ENCODE peak calls at places on chromosomes 13 and 19, in five cellular contexts. Z is gastrocnemius medialis, P is psoas muscle, Y is tibial nerve, L is HFF-Myc. M is an unnamed sample.

GRCh38 chr13:21676611-21677021 is 5.7 kb downstream of the FGF9 start:
- DNase-seq in Z (no peak), Y (no peak), L (no peak), P (peak), M (no peak)

GRCh38 chr13:42549555-42549941 is 24.4 kb upstream of the TNFSF11 start:
- DNase-seq in P (no peak), L (no peak), Z (no peak), Y (no peak), M (no peak)

GRCh38 chr13:35136585-35136984 is 194.5 kb downstream of the NBEA start:
- DNase-seq in L (no peak), P (no peak), Y (no peak), Z (no peak), M (no peak)

GRCh38 chr19:23762884-23763711 is 4.4 kb upstream of the ZNF681 start:
- DNase-seq in Z (peak), P (peak), Y (no peak), L (no peak), M (peak)

GRCh38 chr13:102017248-102017647 is 384.6 kb downstream of the FGF14 start:
- DNase-seq in Z (no peak), Y (no peak), P (no peak), L (no peak), M (no peak)

GRCh38 chr19:43769256-43769655 is 11.5 kb downstream of the KCNN4 start:
- DNase-seq in Z (no peak), L (no peak), P (no peak), Y (no peak), M (no peak)

GRCh38 chr19:33938821-33939220 is 142.2 kb downstream of the KCTD15 start:
- DNase-seq in P (no peak), Z (no peak), L (no peak), Y (no peak), M (no peak)

GRCh38 chr13:69857188-69857821 is 250.3 kb upstream of the ATXN8OS start:
- DNase-seq in L (no peak), P (no peak), Z (no peak), Y (no peak), M (no peak)

GRCh38 chr19:16342002-16342715 is 17.5 kb downstream of the KLF2 start:
- DNase-seq in L (no peak), Y (no peak), P (peak), Z (peak), M (no peak)

GRCh38 chr19:40549007-40549708 is 27.5 kb upstream of the SHKBP1 start:
- DNase-seq in L (no peak), Z (no peak), P (peak), Y (peak), M (peak)

GRCh38 chr19:55809381-55810058 is 22.3 kb downstream of the NLRP11 start:
- DNase-seq in Y (peak), L (peak), Z (no peak), P (peak), M (peak)

GRCh38 chr13:92967923-92968322 is 258.7 kb upstream of the GPC6 start:
- DNase-seq in Y (no peak), P (no peak), Z (no peak), L (no peak), M (no peak)

GRCh38 chr19:19259741-19260140 is 13.4 kb downstream of the TM6SF2 start:
- DNase-seq in Z (no peak), P (no peak), L (peak), Y (no peak), M (no peak)

GRCh38 chr13:50326746-50327145 is 311.5 kb downstream of the KCNRG start:
- DNase-seq in P (no peak), L (no peak), Z (no peak), Y (no peak), M (no peak)

GRCh38 chr19:19900124-19900523 is 622 bp upstream of the ZNF93 start:
- DNase-seq in L (no peak), Z (no peak), P (no peak), Y (no peak), M (no peak)

GRCh38 chr19:9936151-9937000 is at the start of gene OLFM2:
- DNase-seq in Z (no peak), P (peak), L (no peak), Y (no peak), M (peak)

GRCh38 chr19:54030895-54031586 is 32.7 kb downstream of the VSTM1 start:
- DNase-seq in P (no peak), L (no peak), Z (no peak), Y (no peak), M (no peak)

GRCh38 chr19:9043524-9043923 is 33.3 kb upstream of the MUC16 start:
- DNase-seq in Z (no peak), P (no peak), Y (no peak), L (no peak), M (no peak)

GRCh38 chr19:42250249-42250665 is 4.7 kb downstream of the ERF start:
- DNase-seq in L (no peak), Y (no peak), Z (no peak), P (no peak), M (peak)

GRCh38 chr13:77329133-77330008 is 2.5 kb upstream of the MYCBP2 start:
- DNase-seq in Y (peak), Z (peak), P (peak), L (peak), M (peak)

GRCh38 chr19:42287826-42288107 is 14.2 kb upstream of the PRR19 start:
- DNase-seq in P (peak), L (no peak), Z (no peak), Y (no peak), M (no peak)

GRCh38 chr19:56837492-56837891 is 3.0 kb downstream of the PEG3 start:
- DNase-seq in L (no peak), Y (peak), P (peak), Z (peak), M (peak)

GRCh38 chr19:18672606-18673337 is 10.7 kb upstream of the CRTC1 start:
- DNase-seq in Y (no peak), L (no peak), Z (no peak), P (peak), M (no peak)

GRCh38 chr13:33150662-33151061 is 134.4 kb downstream of the KL start:
- DNase-seq in P (no peak), Z (no peak), L (no peak), Y (no peak), M (no peak)

GRCh38 chr13:50277906-50278305 is 262.7 kb downstream of the KCNRG start:
- DNase-seq in P (no peak), Z (no peak), L (no peak), Y (no peak), M (no peak)

GRCh38 chr19:6767357-6768235 is at the start of gene SH2D3A:
- DNase-seq in L (no peak), Z (no peak), Y (no peak), P (peak), M (no peak)

GRCh38 chr19:1449467-1450442 is at the start of gene APC2:
- DNase-seq in Y (no peak), Z (no peak), L (no peak), P (no peak), M (no peak)

GRCh38 chr19:56476671-56477428 is at the start of gene ZNF667:
- DNase-seq in L (peak), Y (no peak), Z (no peak), P (no peak), M (no peak)

GRCh38 chr19:15902254-15902653 is 4.4 kb upstream of the CYP4F2 start:
- DNase-seq in Z (no peak), L (no peak), P (no peak), Y (no peak), M (no peak)

GRCh38 chr13:30968734-30969335 is 36.4 kb downstream of the TEX26 start:
- DNase-seq in P (no peak), L (no peak), Z (no peak), Y (no peak), M (no peak)

GRCh38 chr13:30974350-30974749 is 41.9 kb downstream of the TEX26 start:
- DNase-seq in Y (no peak), Z (no peak), P (no peak), L (no peak), M (no peak)

GRCh38 chr13:30976041-30976440 is 43.6 kb downstream of the TEX26 start:
- DNase-seq in Y (no peak), P (no peak), Z (no peak), L (no peak), M (no peak)

GRCh38 chr13:30971575-30971974 is 39.1 kb downstream of the TEX26 start:
- DNase-seq in Z (no peak), P (no peak), Y (no peak), L (no peak), M (no peak)

DNA sequence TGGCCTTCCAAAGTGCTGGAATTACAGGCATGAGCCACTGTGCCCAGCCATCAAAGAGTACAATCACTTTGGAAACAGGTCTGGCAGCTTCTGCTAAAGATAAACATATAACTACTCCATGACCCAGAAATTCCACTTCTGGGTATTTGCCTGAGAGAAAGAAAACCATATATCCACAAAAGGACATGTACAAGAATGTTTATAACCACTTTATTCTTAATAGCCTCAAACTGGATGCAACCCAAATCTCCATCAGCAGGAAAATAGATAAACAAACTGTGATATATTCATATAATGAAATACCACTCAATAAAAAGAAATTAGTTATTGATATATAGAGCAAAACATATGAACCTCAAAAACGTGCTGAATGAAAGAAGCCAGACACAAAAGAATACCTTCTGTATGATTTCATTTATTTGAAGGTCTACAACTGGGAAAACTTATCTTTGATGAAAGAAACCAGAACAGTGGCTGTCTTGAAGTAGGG is 40.5 kb downstream of the TEX26 start:
- DNase-seq in Y (no peak), P (no peak), Z (no peak), L (no peak), M (no peak)
- H3K4me3 ChIP-seq in Y (no peak), P (no peak), Z (no peak), L (no peak), M (no peak)

DNA sequence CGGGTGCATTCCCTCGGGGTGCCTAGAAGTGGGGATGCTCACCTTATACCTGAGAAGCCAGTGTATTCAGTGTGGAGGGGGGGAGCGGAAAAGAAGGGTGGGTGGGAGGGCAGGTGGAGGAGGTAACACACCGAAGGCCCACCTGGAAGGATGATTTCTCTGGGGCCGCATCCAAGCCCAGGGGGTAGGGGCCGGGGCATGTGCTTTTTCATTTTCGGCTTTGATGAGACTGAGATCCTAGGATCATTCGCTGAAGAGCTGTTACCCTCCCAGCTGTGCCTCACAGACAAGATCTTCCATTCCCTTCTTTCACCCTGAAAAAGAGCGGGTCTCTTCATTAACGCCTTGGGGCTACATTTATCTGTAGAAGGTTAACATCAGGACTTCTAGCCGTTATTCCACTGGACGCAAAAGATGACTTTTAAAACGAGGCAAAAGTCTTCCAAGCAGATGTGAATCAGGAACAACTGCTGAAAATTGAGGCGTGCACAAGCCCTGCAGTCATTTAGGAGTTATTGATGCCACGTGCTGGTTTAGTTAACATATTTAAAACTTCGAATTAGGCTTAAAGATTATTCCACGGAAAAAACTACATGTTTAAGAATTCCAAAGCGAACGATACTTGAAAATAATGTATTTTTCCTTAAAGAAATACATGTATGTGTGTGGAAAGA is 1.1 kb downstream of the LMO7 start:
- DNase-seq in Y (no peak), L (no peak), Z (no peak), P (no peak), M (no peak)
- H3K4me3 ChIP-seq in Y (peak), L (peak), Z (peak), P (peak), M (peak)

GRCh38 chr19:46133777-46134231 is 9.3 kb upstream of the IGFL3 start:
- DNase-seq in Y (no peak), P (no peak), L (no peak), Z (no peak), M (no peak)
- H3K4me3 ChIP-seq in Y (no peak), P (no peak), L (no peak), Z (no peak), M (no peak)

GRCh38 chr19:3708207-3708931 is at the start of gene TJP3:
- DNase-seq in Z (no peak), L (no peak), P (no peak), Y (no peak), M (no peak)
- H3K4me3 ChIP-seq in Z (peak), L (no peak), P (peak), Y (peak), M (peak)